ENCODE peak calls at places on chromosomes 6 and 20, in five cellular contexts. T is iris pigment epithelial cell; R is AG09319; A is stimulated activated naive CD8-positive, alpha-beta T cell treated with anti-CD3 and anti-CD28 coated beads, Interleukin-15, Interleukin-2, amounts not matched to agents 100 U/mL and 50 U/mL, for 24 hours; S is H9. P is an unnamed sample.

GRCh38 chr20:49268600-49269365 is 9.1 kb downstream of the ZNFX1 start:
- DNase-seq in T (peak; percentile 71), R (no peak), A (no peak), S (no peak), P (no peak)

GRCh38 chr6:15402401-15403045 is 156.7 kb downstream of the JARID2 start:
- DNase-seq in T (no peak), R (no peak), A (no peak), S (no peak), P (no peak)

GRCh38 chr6:157223021-157223430 is 100.3 kb downstream of the TMEM242 start:
- DNase-seq in T (no peak), R (no peak), A (no peak), S (no peak), P (no peak)

GRCh38 chr6:56579155-56579851 is 63.4 kb downstream of the DST start:
- DNase-seq in T (no peak), R (no peak), A (no peak), S (no peak), P (no peak)

GRCh38 chr20:37902504-37903313 is at the start of gene VSTM2L:
- DNase-seq in T (peak; percentile 75), R (peak; percentile 56), A (no peak), S (peak; percentile 36), P (peak; percentile 55)

GRCh38 chr6:147699637-147700036 is 191.1 kb downstream of the SAMD5 start:
- DNase-seq in T (peak; percentile 88), R (no peak), A (no peak), S (no peak), P (no peak)

GRCh38 chr20:50588034-50588736 is 78.0 kb downstream of the PTPN1 start:
- DNase-seq in T (peak; percentile 57), R (no peak), A (peak; percentile 88), S (peak; percentile 83), P (peak; percentile 93)

GRCh38 chr6:29552512-29553051 is 7.0 kb downstream of the UBD start:
- DNase-seq in T (peak; percentile 87), R (no peak), A (no peak), S (no peak), P (no peak)

GRCh38 chr20:40844285-40844684 is 155.2 kb upstream of the MAFB start:
- DNase-seq in T (no peak), R (no peak), A (no peak), S (no peak), P (no peak)

GRCh38 chr6:135289816-135290215 is 108.7 kb downstream of the MYB start:
- DNase-seq in T (no peak), R (no peak), A (no peak), S (no peak), P (no peak)

GRCh38 chr6:87683890-87684289 is 18.1 kb downstream of the AKIRIN2 start:
- DNase-seq in T (no peak), R (no peak), A (no peak), S (no peak), P (no peak)

GRCh38 chr6:136288566-136289326 is 900 bp downstream of the BCLAF1 start:
- DNase-seq in T (peak; percentile 98), R (peak; percentile 86), A (peak; percentile 76), S (peak; percentile 77), P (peak; percentile 68)

GRCh38 chr20:34316191-34316814 is 13.1 kb upstream of the AHCY start:
- DNase-seq in T (peak; percentile 83), R (no peak), A (no peak), S (no peak), P (no peak)

P was measured in WTC11.